ENCODE peak calls at places on chromosome 1, in eight cellular contexts. K is HCT116, X is hepatocyte, S is PC-3, T is SK-N-SH, V is GM23248, Z is neural progenitor cell, Y is OCI-LY7. P is an unnamed sample.

GRCh38 chr1:118960026-118960561 is 28.0 kb downstream of the TBX15 start:
- DNase-seq in K (no peak), X (peak; percentile 53), S (peak; percentile 54), T (no peak), V (peak; percentile 42), Z (no peak), Y (peak; percentile 94), P (peak; percentile 68)

GRCh38 chr1:1945782-1946393 is 26.8 kb upstream of the TMEM52 start:
- DNase-seq in K (no peak), X (no peak), S (no peak), T (no peak), V (no peak), Z (no peak), Y (no peak), P (no peak)

GRCh38 chr1:52595061-52595460 is 7.1 kb upstream of the GPX7 start:
- DNase-seq in K (no peak), X (no peak), S (no peak), T (no peak), V (no peak), Z (no peak), Y (no peak), P (no peak)

GRCh38 chr1:37325509-37326437 is 148.6 kb upstream of the ZC3H12A start:
- DNase-seq in K (peak; percentile 31), X (no peak), S (peak; percentile 12), T (no peak), V (no peak), Z (no peak), Y (no peak), P (peak; percentile 36)

GRCh38 chr1:12477936-12478611 is 139.9 kb downstream of the DHRS3 start:
- DNase-seq in K (peak; percentile 96), X (peak; percentile 92), S (peak; percentile 98), T (peak; percentile 53), V (peak; percentile 93), Z (peak; percentile 34), Y (no peak), P (peak; percentile 42)

GRCh38 chr1:117095237-117095636 is 26.3 kb downstream of the TRIM45 start:
- DNase-seq in K (no peak), X (no peak), S (no peak), T (no peak), V (peak; percentile 68), Z (no peak), Y (no peak), P (no peak)

GRCh38 chr1:78377356-78377928 is 113.3 kb upstream of the PTGFR start:
- DNase-seq in K (no peak), X (no peak), S (peak; percentile 61), T (no peak), V (no peak), Z (no peak), Y (no peak), P (no peak)

GRCh38 chr1:37056201-37056764 is 22.0 kb upstream of the GRIK3 start:
- DNase-seq in K (no peak), X (no peak), S (no peak), T (peak; percentile 64), V (no peak), Z (peak; percentile 32), Y (no peak), P (no peak)

GRCh38 chr1:19799233-19799876 is 361 bp downstream of the TMCO4 start:
- DNase-seq in K (no peak), X (peak; percentile 89), S (peak; percentile 49), T (peak; percentile 83), V (peak; percentile 79), Z (peak; percentile 38), Y (peak; percentile 27), P (peak; percentile 51)

GRCh38 chr1:206674745-206675175 is 9.9 kb upstream of the MAPKAPK2 start:
- DNase-seq in K (no peak), X (peak; percentile 83), S (peak; percentile 100), T (no peak), V (peak; percentile 99), Z (no peak), Y (no peak), P (no peak)

GRCh38 chr1:205967555-205968335 is 24.5 kb upstream of the SLC26A9 start:
- DNase-seq in K (no peak), X (no peak), S (peak; percentile 67), T (no peak), V (peak; percentile 66), Z (no peak), Y (no peak), P (no peak)

DNA sequence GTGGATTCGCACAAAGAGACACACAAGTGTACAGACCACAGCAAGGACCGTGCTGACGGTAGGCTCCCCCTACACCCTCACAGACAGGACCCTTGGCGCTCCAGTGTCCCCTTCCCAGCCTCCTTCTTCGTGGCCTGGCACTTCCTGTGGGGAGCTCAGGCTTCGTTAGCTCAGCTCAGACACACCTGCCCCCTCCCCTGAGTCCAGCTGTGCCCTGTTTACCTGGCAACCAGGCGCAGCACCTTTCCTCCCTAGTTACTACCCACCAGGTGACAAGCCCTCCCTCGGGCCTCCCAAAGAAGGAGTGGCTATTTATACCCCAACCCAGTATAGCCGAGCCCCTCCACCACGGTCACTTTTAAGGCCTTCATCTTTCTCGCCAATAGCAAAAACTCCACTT is 4.7 kb downstream of the CELF3 start:
- DNase-seq in K (no peak), X (no peak), S (no peak), T (no peak), V (no peak), Z (no peak), Y (no peak), P (peak; percentile 48)
- H3K4me3 ChIP-seq in K (no peak overlapping the region), X (no peak overlapping the region), S (no peak overlapping the region), T (no peak overlapping the region), V (no peak overlapping the region), Z (no peak overlapping the region), Y (no peak overlapping the region), P (no peak overlapping the region)

DNA sequence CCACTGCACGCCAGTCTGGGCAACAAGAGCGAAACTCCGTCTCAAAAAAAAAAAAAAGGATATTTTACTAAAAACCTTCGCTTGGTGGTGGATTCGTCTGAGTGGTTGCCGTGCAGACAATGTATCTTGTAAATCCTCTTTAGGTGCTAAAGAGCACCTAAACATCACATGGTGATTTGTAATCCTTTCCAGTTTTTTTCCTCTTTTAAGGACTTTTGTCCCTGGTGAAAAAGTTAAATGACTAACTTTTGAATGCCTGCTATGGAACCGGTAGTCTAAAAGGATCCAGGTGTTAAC is 769 bp upstream of the ARNT start:
- DNase-seq in K (no peak), X (no peak), S (no peak), T (no peak), V (peak; percentile 13), Z (peak; percentile 15), Y (peak; percentile 44), P (peak; percentile 14)
- TF ChIP-seq EZH2phosphoT487 in K (no peak), X (no peak), S (no peak), T (no peak), V (no peak), Z (no peak), Y (no peak), P (no peak)

GRCh38 chr1:39690943-39691382 is 270 bp downstream of the HPCAL4 start:
- DNase-seq in K (no peak), X (no peak), S (no peak), T (peak; percentile 47), V (no peak), Z (no peak), Y (no peak), P (no peak)

GRCh38 chr1:39689214-39689613 is 2.0 kb downstream of the HPCAL4 start:
- DNase-seq in K (no peak), X (no peak), S (no peak), T (no peak), V (no peak), Z (no peak), Y (no peak), P (no peak)

GRCh38 chr1:39689635-39690034 is 1.6 kb downstream of the HPCAL4 start:
- DNase-seq in K (no peak), X (no peak), S (no peak), T (peak; percentile 51), V (no peak), Z (peak; percentile 57), Y (no peak), P (no peak)

GRCh38 chr1:39691383-39692151 is at the start of gene HPCAL4:
- DNase-seq in K (peak; percentile 74), X (peak; percentile 94), S (peak; percentile 84), T (peak; percentile 96), V (peak; percentile 87), Z (peak; percentile 99), Y (peak; percentile 56), P (peak; percentile 99)

DNA sequence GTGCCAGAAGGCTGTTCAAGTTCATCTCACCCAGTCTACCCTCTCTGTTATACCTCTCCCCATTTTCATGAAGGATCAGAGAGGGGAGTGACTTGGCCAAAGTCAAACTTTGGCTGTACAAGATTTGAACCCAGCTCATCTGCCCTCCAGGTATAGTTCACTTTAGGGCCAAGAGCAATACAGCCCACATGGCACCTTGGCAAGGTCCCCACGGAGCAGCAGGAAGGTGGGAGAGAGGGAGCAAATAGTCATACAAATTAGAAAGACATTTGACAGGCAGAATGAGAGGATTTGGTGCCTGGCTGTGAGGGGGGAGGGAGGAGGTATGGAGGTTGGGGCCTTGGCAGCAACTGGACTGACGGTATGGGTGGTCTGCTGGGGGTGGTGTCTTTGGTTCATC is 1.0 kb downstream of the HPCAL4 start:
- DNase-seq in K (no peak), X (no peak), S (no peak), T (no peak), V (no peak), Z (no peak), Y (no peak), P (no peak)
- H3K4me2 ChIP-seq in K (peak overlapping the region; percentile 88), X (no peak overlapping the region), S (no peak overlapping the region), T (no peak overlapping the region), V (no peak overlapping the region), Z (no peak overlapping the region), Y (no peak overlapping the region), P (no peak overlapping the region)

GRCh38 chr1:109279615-109280278 is 3.2 kb downstream of the PSRC1 start:
- DNase-seq in K (no peak), X (no peak), S (no peak), T (no peak), V (no peak), Z (no peak), Y (no peak), P (no peak)

GRCh38 chr1:109281680-109282496 is 1.1 kb downstream of the PSRC1 start:
- DNase-seq in K (no peak), X (no peak), S (no peak), T (no peak), V (peak; percentile 27), Z (no peak), Y (no peak), P (no peak)

GRCh38 chr1:109282952-109283747 is at the start of gene PSRC1:
- DNase-seq in K (peak; percentile 86), X (peak; percentile 98), S (peak; percentile 96), T (peak; percentile 99), V (peak; percentile 99), Z (peak; percentile 98), Y (peak; percentile 94), P (peak; percentile 99)

GRCh38 chr1:109282497-109282951 is 421 bp downstream of the PSRC1 start:
- DNase-seq in K (no peak), X (no peak), S (no peak), T (no peak), V (no peak), Z (no peak), Y (no peak), P (peak; percentile 66)

DNA sequence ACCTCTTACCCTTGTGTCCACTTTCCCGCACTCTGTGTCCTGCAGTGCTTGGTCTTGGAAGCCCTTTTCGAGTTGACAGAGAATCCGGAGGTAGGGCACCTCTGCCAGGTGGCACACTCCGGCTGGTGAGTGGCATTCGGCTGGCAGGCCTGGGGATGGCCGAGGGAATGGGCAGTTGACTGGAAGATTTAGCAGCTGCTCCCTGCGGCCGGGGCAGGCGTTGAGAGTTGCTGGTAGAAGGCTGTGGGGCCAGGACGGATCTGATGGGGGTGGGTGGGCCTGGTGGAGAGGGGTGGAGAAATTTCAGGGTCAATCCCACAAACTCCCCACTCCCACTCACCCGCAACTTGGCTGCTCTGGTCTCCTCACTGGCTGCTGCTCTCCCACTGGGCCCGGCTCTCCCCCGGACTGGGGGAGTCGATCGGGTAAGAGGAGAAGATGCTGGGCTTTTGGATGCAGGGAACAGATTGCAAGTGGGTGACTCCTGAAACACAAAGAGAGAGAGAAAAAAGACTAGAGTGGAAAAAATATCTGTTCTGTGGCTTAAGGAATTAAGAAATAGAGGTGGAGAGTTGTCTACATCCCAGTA is 2.1 kb downstream of the PSRC1 start:
- DNase-seq in K (no peak), X (no peak), S (no peak), T (no peak), V (no peak), Z (no peak), Y (no peak), P (no peak)
- H3K4me3 ChIP-seq in K (no peak overlapping the region), X (no peak overlapping the region), S (peak overlapping the region; percentile 89), T (peak overlapping the region; percentile 84), V (no peak overlapping the region), Z (no peak overlapping the region), Y (no peak overlapping the region), P (peak overlapping the region; percentile 98)